ENCODE peak calls at places on chromosomes 7 and 10, in five cellular contexts. One of them, this sample, is unnamed.
A peak's percentile ranks its signal among the peaks of the same experiment; 100 is the strongest.

GRCh38 chr7:8290645-8291308 is 28.8 kb upstream of the ICA1 start:
- DNase-seq in bronchial epithelial cell: peak; percentile 58
- DNase-seq in AG04450: no peak
- DNase-seq in PC-9: peak; percentile 95
- DNase-seq in ascending aorta: no peak
- DNase-seq in this sample: no peak

GRCh38 chr10:42769653-42770052 is 12.9 kb upstream of the BMS1 start:
- DNase-seq in bronchial epithelial cell: no peak
- DNase-seq in AG04450: no peak
- DNase-seq in PC-9: no peak
- DNase-seq in ascending aorta: no peak
- DNase-seq in this sample: peak; percentile 47

GRCh38 chr10:68330852-68331454 is 911 bp upstream of the HNRNPH3 start:
- DNase-seq in bronchial epithelial cell: no peak
- DNase-seq in AG04450: no peak
- DNase-seq in PC-9: no peak
- DNase-seq in ascending aorta: no peak
- DNase-seq in this sample: peak; percentile 17

GRCh38 chr7:125061776-125062397 is 132.3 kb upstream of the POT1 start:
- DNase-seq in bronchial epithelial cell: peak; percentile 90
- DNase-seq in AG04450: no peak
- DNase-seq in PC-9: peak; percentile 82
- DNase-seq in ascending aorta: no peak
- DNase-seq in this sample: peak; percentile 9

GRCh38 chr7:31890198-31890597 is 180.0 kb downstream of the PDE1C start:
- DNase-seq in bronchial epithelial cell: peak; percentile 77
- DNase-seq in AG04450: no peak
- DNase-seq in PC-9: no peak
- DNase-seq in ascending aorta: no peak
- DNase-seq in this sample: no peak

GRCh38 chr7:123433665-123434064 is 100.7 kb downstream of the IQUB start:
- DNase-seq in bronchial epithelial cell: no peak
- DNase-seq in AG04450: no peak
- DNase-seq in PC-9: no peak
- DNase-seq in ascending aorta: no peak
- DNase-seq in this sample: no peak

GRCh38 chr10:14244801-14245211 is 85.9 kb downstream of the FRMD4A start:
- DNase-seq in bronchial epithelial cell: peak; percentile 78
- DNase-seq in AG04450: no peak
- DNase-seq in PC-9: peak; percentile 45
- DNase-seq in ascending aorta: no peak
- DNase-seq in this sample: no peak

GRCh38 chr7:37118029-37118428 is 330.6 kb downstream of the ELMO1 start:
- DNase-seq in bronchial epithelial cell: no peak
- DNase-seq in AG04450: no peak
- DNase-seq in PC-9: no peak
- DNase-seq in ascending aorta: no peak
- DNase-seq in this sample: no peak

GRCh38 chr10:93065675-93066543 is 5.3 kb downstream of the CYP26C1 start:
- DNase-seq in bronchial epithelial cell: no peak
- DNase-seq in AG04450: no peak
- DNase-seq in PC-9: no peak
- DNase-seq in ascending aorta: no peak
- DNase-seq in this sample: no peak

GRCh38 chr7:84108787-84109186 is 85.8 kb downstream of the SEMA3A start:
- DNase-seq in bronchial epithelial cell: peak; percentile 83
- DNase-seq in AG04450: no peak
- DNase-seq in PC-9: no peak
- DNase-seq in ascending aorta: no peak
- DNase-seq in this sample: no peak

GRCh38 chr10:95560288-95561199 is 627 bp downstream of the SORBS1 start:
- DNase-seq in bronchial epithelial cell: no peak
- DNase-seq in AG04450: no peak
- DNase-seq in PC-9: no peak
- DNase-seq in ascending aorta: no peak
- DNase-seq in this sample: no peak

GRCh38 chr7:20236790-20237189 is 19.6 kb upstream of the MACC1 start:
- DNase-seq in bronchial epithelial cell: peak; percentile 80
- DNase-seq in AG04450: no peak
- DNase-seq in PC-9: peak; percentile 88
- DNase-seq in ascending aorta: no peak
- DNase-seq in this sample: no peak

GRCh38 chr10:77168861-77169260 is 468.7 kb downstream of the KCNMA1 start:
- DNase-seq in bronchial epithelial cell: peak; percentile 82
- DNase-seq in AG04450: no peak
- DNase-seq in PC-9: no peak
- DNase-seq in ascending aorta: no peak
- DNase-seq in this sample: no peak

GRCh38 chr7:103833401-103833800 is 156.1 kb downstream of the RELN start:
- DNase-seq in bronchial epithelial cell: no peak
- DNase-seq in AG04450: no peak
- DNase-seq in PC-9: no peak
- DNase-seq in ascending aorta: no peak
- DNase-seq in this sample: no peak

GRCh38 chr7:7970620-7971307 is 2.2 kb downstream of the GLCCI1 start:
- DNase-seq in bronchial epithelial cell: peak; percentile 21
- DNase-seq in AG04450: no peak
- DNase-seq in PC-9: no peak
- DNase-seq in ascending aorta: no peak
- DNase-seq in this sample: peak; percentile 10

GRCh38 chr7:40482794-40483374 is 348.1 kb downstream of the SUGCT start:
- DNase-seq in bronchial epithelial cell: no peak
- DNase-seq in AG04450: no peak
- DNase-seq in PC-9: no peak
- DNase-seq in ascending aorta: no peak
- DNase-seq in this sample: no peak

GRCh38 chr10:59880976-59881510 is 25.3 kb downstream of the CCDC6 start:
- DNase-seq in bronchial epithelial cell: no peak
- DNase-seq in AG04450: no peak
- DNase-seq in PC-9: no peak
- DNase-seq in ascending aorta: no peak
- DNase-seq in this sample: no peak

GRCh38 chr7:134632052-134632451 is 14.6 kb upstream of the BPGM start:
- DNase-seq in bronchial epithelial cell: no peak
- DNase-seq in AG04450: no peak
- DNase-seq in PC-9: no peak
- DNase-seq in ascending aorta: no peak
- DNase-seq in this sample: no peak

GRCh38 chr10:69515699-69516547 is 57.3 kb downstream of the NEUROG3 start:
- DNase-seq in bronchial epithelial cell: peak; percentile 60
- DNase-seq in AG04450: peak; percentile 15
- DNase-seq in PC-9: peak; percentile 57
- DNase-seq in ascending aorta: no peak
- DNase-seq in this sample: peak; percentile 61

GRCh38 chr7:80711521-80711920 is 73.1 kb downstream of the CD36 start:
- DNase-seq in bronchial epithelial cell: peak; percentile 50
- DNase-seq in AG04450: no peak
- DNase-seq in PC-9: no peak
- DNase-seq in ascending aorta: no peak
- DNase-seq in this sample: peak; percentile 81
- H3K27me3 ChIP-seq in bronchial epithelial cell: no peaks in the 10 kb centered on the region
- H3K27me3 ChIP-seq in AG04450: no peaks in the 10 kb centered on the region
- H3K27me3 ChIP-seq in PC-9: no peaks in the 10 kb centered on the region
- H3K27me3 ChIP-seq in ascending aorta: no peaks in the 10 kb centered on the region
- H3K27me3 ChIP-seq in this sample: no peaks in the 10 kb centered on the region

DNA sequence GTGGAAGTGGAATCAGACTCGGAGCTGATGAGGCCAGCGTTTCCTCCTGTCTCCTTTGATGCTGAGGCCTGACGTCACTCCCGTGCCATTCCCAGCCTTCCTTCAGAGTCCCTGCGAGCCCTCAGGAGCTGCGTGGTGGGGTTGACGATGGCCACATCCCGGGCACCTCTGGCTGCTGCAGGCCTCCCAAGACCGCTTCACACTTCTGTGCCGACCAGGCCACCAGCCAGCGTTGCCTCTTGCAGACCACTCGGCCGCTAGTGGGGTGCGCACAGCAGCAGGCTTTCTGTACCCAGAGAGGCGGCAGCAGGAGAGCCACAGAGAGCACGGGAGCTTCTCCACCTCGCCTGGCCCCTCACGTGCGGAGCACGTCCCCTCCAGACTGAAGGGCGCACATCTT is 189.8 kb downstream of the DNAJB6 start:
- DNase-seq in bronchial epithelial cell: no peak
- DNase-seq in AG04450: no peak
- DNase-seq in PC-9: no peak
- DNase-seq in ascending aorta: no peak
- DNase-seq in this sample: no peak
- H3K27me3 ChIP-seq in bronchial epithelial cell: no peaks in the 10 kb centered on the region
- H3K27me3 ChIP-seq in AG04450: no peaks in the 10 kb centered on the region
- H3K27me3 ChIP-seq in PC-9: peaks cover 100% of the 10 kb centered on the region
- H3K27me3 ChIP-seq in ascending aorta: no peaks in the 10 kb centered on the region
- H3K27me3 ChIP-seq in this sample: no peaks in the 10 kb centered on the region

GRCh38 chr10:49766484-49766883 is 4.4 kb upstream of the OGDHL start:
- DNase-seq in bronchial epithelial cell: no peak
- DNase-seq in AG04450: no peak
- DNase-seq in PC-9: no peak
- DNase-seq in ascending aorta: no peak
- DNase-seq in this sample: no peak

GRCh38 chr10:49768329-49768728 is 6.2 kb upstream of the OGDHL start:
- DNase-seq in bronchial epithelial cell: no peak
- DNase-seq in AG04450: no peak
- DNase-seq in PC-9: no peak
- DNase-seq in ascending aorta: no peak
- DNase-seq in this sample: no peak

GRCh38 chr10:49768731-49769130 is 6.6 kb upstream of the OGDHL start:
- DNase-seq in bronchial epithelial cell: no peak
- DNase-seq in AG04450: no peak
- DNase-seq in PC-9: no peak
- DNase-seq in ascending aorta: no peak
- DNase-seq in this sample: no peak

GRCh38 chr10:49767752-49768151 is 5.6 kb upstream of the OGDHL start:
- DNase-seq in bronchial epithelial cell: no peak
- DNase-seq in AG04450: no peak
- DNase-seq in PC-9: no peak
- DNase-seq in ascending aorta: no peak
- DNase-seq in this sample: no peak

GRCh38 chr10:49769692-49770091 is 7.6 kb upstream of the OGDHL start:
- DNase-seq in bronchial epithelial cell: no peak
- DNase-seq in AG04450: no peak
- DNase-seq in PC-9: no peak
- DNase-seq in ascending aorta: no peak
- DNase-seq in this sample: no peak
- H3K27me3 ChIP-seq in bronchial epithelial cell: peaks cover 13% of the 10 kb centered on the region
- H3K27me3 ChIP-seq in AG04450: peaks cover 24% of the 10 kb centered on the region
- H3K27me3 ChIP-seq in PC-9: peaks cover 22% of the 10 kb centered on the region
- H3K27me3 ChIP-seq in ascending aorta: peaks cover 13% of the 10 kb centered on the region
- H3K27me3 ChIP-seq in this sample: peaks cover 36% of the 10 kb centered on the region

GRCh38 chr10:110672580-110672919 is 28.4 kb downstream of the RBM20 start:
- DNase-seq in bronchial epithelial cell: no peak
- DNase-seq in AG04450: no peak
- DNase-seq in PC-9: no peak
- DNase-seq in ascending aorta: no peak
- DNase-seq in this sample: no peak
- H3K27me3 ChIP-seq in bronchial epithelial cell: no peaks in the 10 kb centered on the region
- H3K27me3 ChIP-seq in AG04450: peaks cover 12% of the 10 kb centered on the region
- H3K27me3 ChIP-seq in PC-9: no peaks in the 10 kb centered on the region
- H3K27me3 ChIP-seq in ascending aorta: no peaks in the 10 kb centered on the region
- H3K27me3 ChIP-seq in this sample: no peaks in the 10 kb centered on the region

DNA sequence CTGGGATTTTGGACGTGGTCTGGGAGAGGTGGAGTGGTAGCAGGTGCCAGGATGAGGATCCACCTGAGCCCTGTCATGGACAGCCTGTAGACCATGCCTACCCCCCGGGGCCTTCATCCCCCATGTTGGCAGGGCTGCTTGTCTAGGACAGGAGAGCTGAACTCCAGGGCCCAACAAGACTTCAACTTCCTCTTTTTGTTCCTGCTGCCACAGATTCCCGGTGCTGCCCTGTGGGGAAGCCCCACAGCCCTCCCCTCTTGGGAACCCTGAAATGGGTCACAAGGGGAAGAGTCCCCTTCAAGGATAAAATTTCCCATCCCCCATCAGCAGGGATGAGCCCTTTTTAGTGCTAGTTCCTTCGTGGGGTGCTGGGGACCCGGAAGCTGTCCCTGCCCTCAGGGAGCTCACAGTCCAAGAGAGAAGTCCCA is 1.3 kb upstream of the CUEDC2 start:
- DNase-seq in bronchial epithelial cell: no peak
- DNase-seq in AG04450: no peak
- DNase-seq in PC-9: no peak
- DNase-seq in ascending aorta: no peak
- DNase-seq in this sample: no peak
- H3K27me3 ChIP-seq in bronchial epithelial cell: no peaks in the 10 kb centered on the region
- H3K27me3 ChIP-seq in AG04450: no peaks in the 10 kb centered on the region
- H3K27me3 ChIP-seq in PC-9: no peaks in the 10 kb centered on the region
- H3K27me3 ChIP-seq in ascending aorta: no peaks in the 10 kb centered on the region
- H3K27me3 ChIP-seq in this sample: no peaks in the 10 kb centered on the region

GRCh38 chr10:23203369-23204325 is 11.5 kb downstream of the PTF1A start:
- DNase-seq in bronchial epithelial cell: no peak
- DNase-seq in AG04450: no peak
- DNase-seq in PC-9: no peak
- DNase-seq in ascending aorta: no peak
- DNase-seq in this sample: no peak
- H3K27me3 ChIP-seq in bronchial epithelial cell: peaks cover 21% of the 10 kb centered on the region
- H3K27me3 ChIP-seq in AG04450: peaks cover 18% of the 10 kb centered on the region
- H3K27me3 ChIP-seq in PC-9: peaks cover 25% of the 10 kb centered on the region
- H3K27me3 ChIP-seq in ascending aorta: no peaks in the 10 kb centered on the region
- H3K27me3 ChIP-seq in this sample: peaks cover 40% of the 10 kb centered on the region

GRCh38 chr7:157473051-157473569 is 136.3 kb downstream of the DNAJB6 start:
- DNase-seq in bronchial epithelial cell: no peak
- DNase-seq in AG04450: no peak
- DNase-seq in PC-9: no peak
- DNase-seq in ascending aorta: no peak
- DNase-seq in this sample: no peak
- H3K27me3 ChIP-seq in bronchial epithelial cell: no peaks in the 10 kb centered on the region
- H3K27me3 ChIP-seq in AG04450: no peaks in the 10 kb centered on the region
- H3K27me3 ChIP-seq in PC-9: peaks cover 80% of the 10 kb centered on the region
- H3K27me3 ChIP-seq in ascending aorta: no peaks in the 10 kb centered on the region
- H3K27me3 ChIP-seq in this sample: no peaks in the 10 kb centered on the region

DNA sequence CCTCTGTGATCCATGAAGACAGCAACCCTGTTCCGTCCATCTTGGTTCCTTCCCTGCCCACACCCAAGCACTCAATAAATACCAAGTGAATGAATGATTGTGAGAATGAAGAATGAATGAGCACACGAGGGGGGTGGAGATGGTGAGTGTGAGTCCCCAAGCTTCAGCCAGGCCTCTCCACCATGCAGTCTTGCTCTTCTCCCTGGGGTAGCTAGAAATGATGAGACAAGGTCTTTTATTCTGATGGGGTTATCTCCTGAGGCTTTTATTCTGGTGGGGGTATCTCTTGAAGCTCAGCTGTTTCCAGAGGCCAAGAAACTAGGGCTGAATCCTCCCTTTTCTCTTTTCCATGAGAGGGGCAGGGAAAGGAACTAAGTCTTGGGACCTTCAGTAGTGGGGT is 57.0 kb downstream of the ELFN1 start:
- DNase-seq in bronchial epithelial cell: no peak
- DNase-seq in AG04450: no peak
- DNase-seq in PC-9: no peak
- DNase-seq in ascending aorta: no peak
- DNase-seq in this sample: no peak
- H3K27me3 ChIP-seq in bronchial epithelial cell: peaks cover 6% of the 10 kb centered on the region
- H3K27me3 ChIP-seq in AG04450: peaks cover 22% of the 10 kb centered on the region
- H3K27me3 ChIP-seq in PC-9: peaks cover 83% of the 10 kb centered on the region
- H3K27me3 ChIP-seq in ascending aorta: no peaks in the 10 kb centered on the region
- H3K27me3 ChIP-seq in this sample: no peaks in the 10 kb centered on the region

GRCh38 chr10:105063796-105064195 is 422.7 kb downstream of the SORCS3 start:
- DNase-seq in bronchial epithelial cell: peak; percentile 57
- DNase-seq in AG04450: no peak
- DNase-seq in PC-9: no peak
- DNase-seq in ascending aorta: no peak
- DNase-seq in this sample: no peak
- H3K27me3 ChIP-seq in bronchial epithelial cell: no peaks in the 10 kb centered on the region
- H3K27me3 ChIP-seq in AG04450: no peaks in the 10 kb centered on the region
- H3K27me3 ChIP-seq in PC-9: no peaks in the 10 kb centered on the region
- H3K27me3 ChIP-seq in ascending aorta: no peaks in the 10 kb centered on the region
- H3K27me3 ChIP-seq in this sample: no peaks in the 10 kb centered on the region

This sample was measured in MG63.